ENCODE peak calls at places on chromosomes 7 and 10, in eight cellular contexts. C is stimulated activated naive B cell treated with anti-CD40 and anti-IgM and Interleukin-4, amounts not matched to agents 10 μg/mL and 1 μg/mL and 100 μg/mL, for 72 hours; G is HEK293T; N is activated T-helper 2 cell treated with anti-CD3 and anti-CD28 coated beads, Interferon-gamma antibody, Interleukin-2, Interleukin-4, amounts not matched to agents 10 μg/mL and 5 μg/mL and 100 μg/mL, durations not matched to agents 14 hours and 24 hours and 36 hours; F is choroid plexus epithelial cell; K is NCI-H2029; R is nephron progenitor cell; O is kidney glomerular epithelial cell. M is an unnamed sample.

GRCh38 chr7:87480386-87480785 is 4.9 kb upstream of the ABCB4 start:
- DNase-seq in R (no peak), C (no peak), F (no peak), K (no peak), O (peak), G (no peak), N (no peak), M (no peak)

GRCh38 chr7:116966606-116967005 is 13.3 kb downstream of the ST7 start:
- DNase-seq in C (no peak), G (no peak), K (no peak), F (no peak), N (no peak), R (no peak), O (no peak), M (no peak)

GRCh38 chr10:97818572-97818971 is 31.1 kb upstream of the GOLGA7B start:
- DNase-seq in O (no peak), R (no peak), F (no peak), N (no peak), K (no peak), C (no peak), G (no peak), M (no peak)

GRCh38 chr10:104735036-104735435 is 93.9 kb downstream of the SORCS3 start:
- DNase-seq in N (no peak), K (no peak), C (no peak), O (no peak), G (no peak), F (no peak), R (peak), M (no peak)

GRCh38 chr7:101140339-101140699 is 13.4 kb downstream of the SERPINE1 start:
- DNase-seq in R (no peak), N (no peak), K (no peak), F (peak), C (no peak), G (no peak), O (no peak), M (no peak)

GRCh38 chr7:117995850-117996650 is 122.8 kb upstream of the CTTNBP2 start:
- DNase-seq in C (peak), R (no peak), K (no peak), N (no peak), G (no peak), F (peak), O (peak), M (no peak)

GRCh38 chr10:61792097-61792496 is 109.4 kb upstream of the ARID5B start:
- DNase-seq in N (no peak), K (no peak), F (no peak), O (no peak), R (no peak), C (no peak), G (no peak), M (no peak)

GRCh38 chr7:2629740-2630681 is 1.8 kb upstream of the TTYH3 start:
- DNase-seq in R (no peak), C (no peak), O (peak), N (no peak), F (no peak), K (peak), G (no peak), M (no peak)

GRCh38 chr7:30069096-30069867 is 41.1 kb downstream of the PLEKHA8 start:
- DNase-seq in O (no peak), N (no peak), K (no peak), F (peak), C (no peak), G (no peak), R (no peak), M (no peak)

GRCh38 chr7:23533160-23533559 is 1.4 kb upstream of the TRA2A start:
- DNase-seq in O (no peak), C (no peak), G (no peak), K (no peak), F (no peak), R (no peak), N (no peak), M (no peak)

GRCh38 chr7:139118234-139118802 is 8.8 kb upstream of the ZC3HAV1 start:
- DNase-seq in O (peak), F (peak), G (peak), N (no peak), C (peak), R (no peak), K (no peak), M (peak)

GRCh38 chr10:34768261-34768971 is 46.7 kb downstream of the PARD3 start:
- DNase-seq in K (no peak), F (peak), R (no peak), G (no peak), N (no peak), O (no peak), C (no peak), M (peak)

GRCh38 chr7:46847126-46847525 is 734.8 kb downstream of the TNS3 start:
- DNase-seq in G (no peak), C (no peak), K (no peak), R (no peak), O (no peak), F (no peak), N (no peak), M (no peak)

GRCh38 chr10:130848855-130849254 is 462.7 kb downstream of the TCERG1L start:
- DNase-seq in N (no peak), R (no peak), C (no peak), F (no peak), G (no peak), K (no peak), O (no peak), M (no peak)

GRCh38 chr10:128994598-128995143 is 472.4 kb upstream of the MGMT start:
- DNase-seq in G (no peak), O (no peak), F (no peak), N (no peak), R (no peak), C (no peak), K (no peak), M (no peak)

GRCh38 chr7:105756402-105756801 is 120.0 kb downstream of the ATXN7L1 start:
- DNase-seq in F (no peak), N (no peak), G (no peak), R (no peak), O (no peak), C (no peak), K (no peak), M (no peak)

GRCh38 chr7:151226875-151227782 is at the start of gene ABCF2:
- DNase-seq in F (peak), K (peak), N (peak), G (peak), C (peak), R (peak), O (peak), M (peak)

GRCh38 chr7:141355057-141355456 is 196.2 kb upstream of the AGK start:
- DNase-seq in G (no peak), N (no peak), C (no peak), F (peak), R (no peak), O (no peak), K (no peak), M (no peak)

GRCh38 chr7:140623995-140624902 is 16.4 kb downstream of the DENND2A start:
- DNase-seq in O (no peak), R (no peak), G (no peak), N (no peak), K (no peak), F (peak), C (no peak), M (no peak)

GRCh38 chr7:92697012-92697411 is 106.8 kb upstream of the FAM133B start:
- DNase-seq in C (no peak), F (no peak), K (no peak), O (no peak), G (no peak), N (no peak), R (no peak), M (no peak)

GRCh38 chr10:109823196-109823595 is 100.1 kb downstream of the XPNPEP1 start:
- DNase-seq in R (no peak), O (no peak), G (no peak), C (no peak), F (no peak), K (no peak), N (no peak), M (no peak)

GRCh38 chr7:156963472-156963871 is 14.0 kb downstream of the NOM1 start:
- DNase-seq in O (no peak), N (no peak), K (no peak), R (no peak), F (no peak), G (no peak), C (no peak), M (no peak)

GRCh38 chr7:464712-465461 is 54.8 kb downstream of the PDGFA start:
- DNase-seq in C (no peak), R (no peak), K (no peak), G (no peak), O (no peak), N (no peak), F (peak), M (no peak)

GRCh38 chr7:130829415-130829814 is 95.4 kb upstream of the KLF14 start:
- DNase-seq in F (no peak), R (no peak), N (no peak), K (no peak), O (no peak), G (no peak), C (no peak), M (no peak)

GRCh38 chr7:81158189-81158588 is 239.3 kb upstream of the SEMA3C start:
- DNase-seq in R (no peak), O (no peak), C (no peak), N (no peak), K (no peak), F (no peak), G (peak), M (no peak)

GRCh38 chr10:103748020-103748419 is 107.4 kb downstream of the SH3PXD2A start:
- DNase-seq in N (peak), R (no peak), K (no peak), F (no peak), C (no peak), O (no peak), G (no peak), M (no peak)

GRCh38 chr10:621981-622740 is 67.3 kb downstream of the DIP2C start:
- DNase-seq in C (no peak), F (no peak), O (no peak), K (no peak), R (no peak), N (no peak), G (no peak), M (no peak)

GRCh38 chr7:16993543-16993942 is 111.8 kb upstream of the AGR3 start:
- DNase-seq in F (no peak), C (no peak), R (no peak), N (no peak), K (no peak), G (no peak), O (no peak), M (no peak)

GRCh38 chr10:53702489-53702888 is 929.9 kb upstream of the MBL2 start:
- DNase-seq in F (no peak), R (peak), C (no peak), N (no peak), G (no peak), K (no peak), O (no peak), M (no peak)

GRCh38 chr10:51937736-51938135 is 238.3 kb upstream of the CSTF2T start:
- DNase-seq in F (peak), N (no peak), K (no peak), G (no peak), R (no peak), O (no peak), C (no peak), M (peak)

GRCh38 chr7:34034728-34035127 is 129.4 kb downstream of the BMPER start:
- DNase-seq in N (no peak), O (no peak), G (no peak), F (no peak), K (no peak), R (no peak), C (no peak), M (no peak)

GRCh38 chr10:4046722-4047354 is 261.8 kb upstream of the KLF6 start:
- DNase-seq in K (no peak), R (no peak), G (no peak), F (no peak), N (no peak), O (no peak), C (no peak), M (no peak)

GRCh38 chr7:148622887-148623585 is 32.5 kb downstream of the C7orf33 start:
- DNase-seq in K (no peak), C (no peak), N (no peak), G (peak), F (no peak), R (peak), O (no peak), M (no peak)

GRCh38 chr7:98224701-98225181 is 13.5 kb downstream of the BHLHA15 start:
- DNase-seq in O (no peak), N (no peak), G (no peak), C (no peak), K (no peak), R (no peak), F (no peak), M (no peak)

GRCh38 chr10:12755075-12755474 is 246.4 kb downstream of the CCDC3 start:
- DNase-seq in R (no peak), N (no peak), F (no peak), G (no peak), K (no peak), C (no peak), O (no peak), M (no peak)

M was measured in H4.